ENCODE peak calls at places on chromosomes 12 and 14, in seven cellular contexts. O is stimulated activated CD4-positive, alpha-beta T cell treated with anti-CD3 and anti-CD28 coated beads, Interleukin-4, amount 100 ng/mL, for 48 hours; Y is NCI-H1694; F is AG08395; H is body of pancreas; D is activated CD4-positive, alpha-beta T cell treated with anti-CD3 and anti-CD28 coated beads for 1 hour; E is stimulated activated naive CD4-positive, alpha-beta T cell. Z is an unnamed sample.

GRCh38 chr12:113946175-113946574 is 19.9 kb downstream of the RBM19 start:
- DNase-seq in O (no peak), Y (no peak), F (no peak), H (no peak), D (no peak), E (no peak), Z (no peak)

GRCh38 chr14:72745546-72745945 is 148.4 kb downstream of the DPF3 start:
- DNase-seq in O (no peak), Y (no peak), F (peak; percentile 82), H (no peak), D (no peak), E (no peak), Z (no peak)

GRCh38 chr14:88252536-88252935 is 70.5 kb downstream of the KCNK10 start:
- DNase-seq in O (no peak), Y (no peak), F (no peak), H (no peak), D (no peak), E (no peak), Z (no peak)

GRCh38 chr14:74549588-74549987 is 56.0 kb downstream of the ISCA2 start:
- DNase-seq in O (no peak), Y (no peak), F (peak; percentile 15), H (no peak), D (no peak), E (no peak), Z (no peak)

GRCh38 chr12:100717733-100718067 is 76.9 kb upstream of the ANO4 start:
- DNase-seq in O (no peak), Y (no peak), F (no peak), H (no peak), D (no peak), E (no peak), Z (no peak)

GRCh38 chr12:105704788-105705187 is 374.3 kb downstream of the C12orf75 start:
- DNase-seq in O (no peak), Y (no peak), F (no peak), H (no peak), D (no peak), E (no peak), Z (no peak)

GRCh38 chr14:23207146-23207540 is 23.7 kb upstream of the SLC7A8 start:
- DNase-seq in O (no peak), Y (no peak), F (no peak), H (no peak), D (no peak), E (no peak), Z (no peak)

GRCh38 chr12:39627914-39628313 is 8.3 kb upstream of the ABCD2 start:
- DNase-seq in O (no peak), Y (no peak), F (no peak), H (no peak), D (no peak), E (no peak), Z (no peak)

GRCh38 chr12:14828896-14829295 is 14.4 kb downstream of the ART4 start:
- DNase-seq in O (no peak), Y (no peak), F (peak; percentile 21), H (no peak), D (no peak), E (no peak), Z (no peak)

GRCh38 chr14:71583246-71583645 is 349.0 kb upstream of the RGS6 start:
- DNase-seq in O (no peak), Y (no peak), F (no peak), H (no peak), D (no peak), E (no peak), Z (no peak)

GRCh38 chr12:6171409-6172015 is 28.7 kb upstream of the CD9 start:
- DNase-seq in O (no peak), Y (no peak), F (no peak), H (peak; percentile 31), D (no peak), E (no peak), Z (no peak)

GRCh38 chr14:94769413-94770250 is at the start of gene GSC:
- DNase-seq in O (peak; percentile 24), Y (peak; percentile 34), F (peak; percentile 72), H (peak; percentile 50), D (no peak), E (no peak), Z (no peak)

GRCh38 chr14:88271205-88271604 is 51.9 kb downstream of the KCNK10 start:
- DNase-seq in O (no peak), Y (no peak), F (no peak), H (peak; percentile 24), D (no peak), E (no peak), Z (no peak)

Z was measured in central memory CD4-positive, alpha-beta T cell.